ENCODE peak calls at places on chromosomes 6 and 20, in nine cellular contexts. One of them, this sample, is unnamed.

GRCh38 chr6:113376847-113377165 is 480.3 kb upstream of the MARCKS start:
- DNase-seq in pancreas: no peak
- DNase-seq in ovary: no peak
- DNase-seq in cardiac muscle cell: no peak
- DNase-seq in neural progenitor cell: no peak
- DNase-seq in brain microvascular endothelial cell: no peak
- DNase-seq in aorta: no peak
- DNase-seq in astrocyte: no peak
- DNase-seq in left lung: no peak
- DNase-seq in this sample: no peak

GRCh38 chr20:57246008-57246407 is 20.4 kb downstream of the BMP7 start:
- DNase-seq in astrocyte: no peak
- DNase-seq in aorta: no peak
- DNase-seq in cardiac muscle cell: no peak
- DNase-seq in ovary: no peak
- DNase-seq in pancreas: no peak
- DNase-seq in neural progenitor cell: no peak
- DNase-seq in left lung: no peak
- DNase-seq in brain microvascular endothelial cell: no peak
- DNase-seq in this sample: no peak

GRCh38 chr6:97322226-97322625 is 39.2 kb upstream of the MMS22L start:
- DNase-seq in pancreas: no peak
- DNase-seq in neural progenitor cell: no peak
- DNase-seq in cardiac muscle cell: no peak
- DNase-seq in aorta: no peak
- DNase-seq in left lung: no peak
- DNase-seq in ovary: no peak
- DNase-seq in astrocyte: no peak
- DNase-seq in brain microvascular endothelial cell: no peak
- DNase-seq in this sample: no peak

GRCh38 chr6:157068691-157069228 is 254.6 kb downstream of the TMEM242 start:
- DNase-seq in ovary: no peak
- DNase-seq in cardiac muscle cell: peak
- DNase-seq in aorta: no peak
- DNase-seq in left lung: no peak
- DNase-seq in brain microvascular endothelial cell: no peak
- DNase-seq in astrocyte: peak
- DNase-seq in pancreas: no peak
- DNase-seq in neural progenitor cell: no peak
- DNase-seq in this sample: no peak

GRCh38 chr6:157269261-157269794 is 54.0 kb downstream of the TMEM242 start:
- DNase-seq in aorta: peak
- DNase-seq in pancreas: no peak
- DNase-seq in left lung: peak
- DNase-seq in astrocyte: peak
- DNase-seq in cardiac muscle cell: peak
- DNase-seq in ovary: peak
- DNase-seq in neural progenitor cell: no peak
- DNase-seq in brain microvascular endothelial cell: peak
- DNase-seq in this sample: no peak

GRCh38 chr6:23696946-23697345 is 429.1 kb upstream of the NRSN1 start:
- DNase-seq in ovary: no peak
- DNase-seq in aorta: no peak
- DNase-seq in cardiac muscle cell: no peak
- DNase-seq in left lung: no peak
- DNase-seq in pancreas: no peak
- DNase-seq in astrocyte: peak
- DNase-seq in neural progenitor cell: no peak
- DNase-seq in brain microvascular endothelial cell: no peak
- DNase-seq in this sample: no peak

GRCh38 chr20:56574531-56575142 is 41.6 kb downstream of the FAM209B start:
- DNase-seq in cardiac muscle cell: peak
- DNase-seq in aorta: no peak
- DNase-seq in astrocyte: no peak
- DNase-seq in pancreas: no peak
- DNase-seq in ovary: no peak
- DNase-seq in neural progenitor cell: no peak
- DNase-seq in brain microvascular endothelial cell: no peak
- DNase-seq in left lung: no peak
- DNase-seq in this sample: no peak

GRCh38 chr6:32148289-32148688 is 3.5 kb downstream of the PRRT1 start:
- DNase-seq in cardiac muscle cell: no peak
- DNase-seq in neural progenitor cell: peak
- DNase-seq in pancreas: no peak
- DNase-seq in aorta: peak
- DNase-seq in ovary: no peak
- DNase-seq in astrocyte: no peak
- DNase-seq in left lung: no peak
- DNase-seq in brain microvascular endothelial cell: no peak
- DNase-seq in this sample: no peak

DNA sequence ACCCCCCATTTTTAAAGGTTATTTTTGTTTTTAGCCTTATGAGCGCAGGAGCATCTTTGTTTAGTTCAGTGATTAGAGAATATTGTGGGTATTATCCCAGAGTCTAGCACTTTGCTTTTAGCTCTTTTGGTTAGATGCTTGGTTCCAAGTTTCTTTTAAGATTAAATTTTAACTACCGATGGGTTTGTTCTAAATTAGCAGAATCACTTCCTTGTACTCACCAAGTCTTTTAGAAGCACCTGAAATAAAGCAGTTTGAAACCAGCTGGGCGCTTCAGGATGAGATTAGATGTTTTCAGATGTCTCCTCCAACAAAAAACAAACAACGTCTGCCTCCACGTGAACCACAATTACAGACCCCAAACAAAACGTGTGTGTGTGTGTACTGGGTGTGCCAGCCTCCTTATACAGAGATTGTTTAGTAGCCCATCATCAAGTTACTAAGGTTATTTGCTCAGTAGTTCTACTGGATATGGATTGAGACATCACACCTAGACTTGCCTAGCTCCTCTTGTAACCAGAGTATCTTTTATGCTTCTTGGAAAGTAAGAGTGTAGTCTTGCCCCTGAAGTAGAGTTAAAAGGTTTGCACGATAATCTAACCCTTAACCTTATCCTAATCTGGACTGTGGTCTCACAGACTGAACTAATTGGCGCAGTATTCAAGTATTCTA is 2.2 kb downstream of the DSTN start:
- DNase-seq in aorta: no peak
- DNase-seq in ovary: no peak
- DNase-seq in cardiac muscle cell: no peak
- DNase-seq in left lung: no peak
- DNase-seq in neural progenitor cell: no peak
- DNase-seq in astrocyte: no peak
- DNase-seq in pancreas: no peak
- DNase-seq in brain microvascular endothelial cell: no peak
- DNase-seq in this sample: no peak
- H3K4me3 ChIP-seq in aorta: peak
- H3K4me3 ChIP-seq in ovary: peak
- H3K4me3 ChIP-seq in cardiac muscle cell: peak
- H3K4me3 ChIP-seq in left lung: peak
- H3K4me3 ChIP-seq in neural progenitor cell: peak
- H3K4me3 ChIP-seq in astrocyte: peak
- H3K4me3 ChIP-seq in pancreas: no peak
- H3K4me3 ChIP-seq in brain microvascular endothelial cell: peak
- H3K4me3 ChIP-seq in this sample: no peak

GRCh38 chr6:129593233-129593564 is 116.8 kb downstream of the ARHGAP18 start:
- DNase-seq in pancreas: no peak
- DNase-seq in brain microvascular endothelial cell: peak
- DNase-seq in aorta: no peak
- DNase-seq in astrocyte: peak
- DNase-seq in neural progenitor cell: no peak
- DNase-seq in cardiac muscle cell: peak
- DNase-seq in ovary: no peak
- DNase-seq in left lung: no peak
- DNase-seq in this sample: no peak
- H3K4me3 ChIP-seq in pancreas: no peak
- H3K4me3 ChIP-seq in brain microvascular endothelial cell: no peak
- H3K4me3 ChIP-seq in aorta: no peak
- H3K4me3 ChIP-seq in astrocyte: no peak
- H3K4me3 ChIP-seq in neural progenitor cell: no peak
- H3K4me3 ChIP-seq in cardiac muscle cell: no peak
- H3K4me3 ChIP-seq in ovary: no peak
- H3K4me3 ChIP-seq in left lung: no peak
- H3K4me3 ChIP-seq in this sample: no peak

GRCh38 chr6:148453906-148454305 is 111.3 kb downstream of the SASH1 start:
- DNase-seq in pancreas: no peak
- DNase-seq in cardiac muscle cell: no peak
- DNase-seq in brain microvascular endothelial cell: no peak
- DNase-seq in aorta: no peak
- DNase-seq in neural progenitor cell: no peak
- DNase-seq in ovary: no peak
- DNase-seq in left lung: no peak
- DNase-seq in astrocyte: no peak
- DNase-seq in this sample: no peak
- H3K4me3 ChIP-seq in pancreas: no peak
- H3K4me3 ChIP-seq in cardiac muscle cell: no peak
- H3K4me3 ChIP-seq in brain microvascular endothelial cell: no peak
- H3K4me3 ChIP-seq in aorta: no peak
- H3K4me3 ChIP-seq in neural progenitor cell: no peak
- H3K4me3 ChIP-seq in ovary: no peak
- H3K4me3 ChIP-seq in left lung: no peak
- H3K4me3 ChIP-seq in astrocyte: no peak
- H3K4me3 ChIP-seq in this sample: no peak

GRCh38 chr6:116763871-116764270 is 1.6 kb downstream of the FAM162B start:
- DNase-seq in cardiac muscle cell: no peak
- DNase-seq in aorta: no peak
- DNase-seq in left lung: no peak
- DNase-seq in astrocyte: no peak
- DNase-seq in neural progenitor cell: no peak
- DNase-seq in pancreas: no peak
- DNase-seq in brain microvascular endothelial cell: peak
- DNase-seq in ovary: no peak
- DNase-seq in this sample: no peak
- H3K4me3 ChIP-seq in cardiac muscle cell: no peak
- H3K4me3 ChIP-seq in aorta: no peak
- H3K4me3 ChIP-seq in left lung: peak
- H3K4me3 ChIP-seq in astrocyte: no peak
- H3K4me3 ChIP-seq in neural progenitor cell: no peak
- H3K4me3 ChIP-seq in pancreas: no peak
- H3K4me3 ChIP-seq in brain microvascular endothelial cell: no peak
- H3K4me3 ChIP-seq in ovary: no peak
- H3K4me3 ChIP-seq in this sample: no peak

DNA sequence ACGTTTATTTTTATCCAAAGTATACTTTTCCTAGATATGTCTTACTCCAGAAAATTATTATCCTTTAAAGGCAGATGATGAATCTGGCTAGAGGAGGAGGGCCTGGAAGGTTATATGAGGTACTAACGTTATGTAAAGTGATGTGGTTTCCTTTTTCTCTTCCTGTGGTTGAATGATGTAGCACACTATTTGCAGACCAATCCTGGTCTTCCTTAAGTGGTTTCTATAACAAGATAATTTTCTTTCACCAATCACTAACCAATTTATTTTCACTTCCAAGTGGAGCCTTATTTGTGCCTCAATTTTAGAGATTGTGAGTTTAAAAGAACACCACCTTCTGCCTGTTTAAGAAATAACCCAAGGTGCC is 154.6 kb upstream of the SOX4 start:
- DNase-seq in aorta: no peak
- DNase-seq in brain microvascular endothelial cell: no peak
- DNase-seq in left lung: no peak
- DNase-seq in cardiac muscle cell: peak
- DNase-seq in neural progenitor cell: no peak
- DNase-seq in pancreas: no peak
- DNase-seq in ovary: no peak
- DNase-seq in astrocyte: peak
- DNase-seq in this sample: no peak
- H3K4me3 ChIP-seq in aorta: no peak
- H3K4me3 ChIP-seq in brain microvascular endothelial cell: no peak
- H3K4me3 ChIP-seq in left lung: no peak
- H3K4me3 ChIP-seq in cardiac muscle cell: no peak
- H3K4me3 ChIP-seq in neural progenitor cell: no peak
- H3K4me3 ChIP-seq in pancreas: no peak
- H3K4me3 ChIP-seq in ovary: no peak
- H3K4me3 ChIP-seq in astrocyte: no peak
- H3K4me3 ChIP-seq in this sample: no peak

GRCh38 chr6:27605401-27606342 is 132.8 kb upstream of the ZNF184 start:
- DNase-seq in astrocyte: peak
- DNase-seq in aorta: no peak
- DNase-seq in neural progenitor cell: peak
- DNase-seq in pancreas: no peak
- DNase-seq in brain microvascular endothelial cell: peak
- DNase-seq in cardiac muscle cell: peak
- DNase-seq in left lung: no peak
- DNase-seq in ovary: no peak
- DNase-seq in this sample: no peak
- H3K4me3 ChIP-seq in astrocyte: peak
- H3K4me3 ChIP-seq in aorta: no peak
- H3K4me3 ChIP-seq in neural progenitor cell: peak
- H3K4me3 ChIP-seq in pancreas: no peak
- H3K4me3 ChIP-seq in brain microvascular endothelial cell: peak
- H3K4me3 ChIP-seq in cardiac muscle cell: peak
- H3K4me3 ChIP-seq in left lung: no peak
- H3K4me3 ChIP-seq in ovary: no peak
- H3K4me3 ChIP-seq in this sample: no peak

DNA sequence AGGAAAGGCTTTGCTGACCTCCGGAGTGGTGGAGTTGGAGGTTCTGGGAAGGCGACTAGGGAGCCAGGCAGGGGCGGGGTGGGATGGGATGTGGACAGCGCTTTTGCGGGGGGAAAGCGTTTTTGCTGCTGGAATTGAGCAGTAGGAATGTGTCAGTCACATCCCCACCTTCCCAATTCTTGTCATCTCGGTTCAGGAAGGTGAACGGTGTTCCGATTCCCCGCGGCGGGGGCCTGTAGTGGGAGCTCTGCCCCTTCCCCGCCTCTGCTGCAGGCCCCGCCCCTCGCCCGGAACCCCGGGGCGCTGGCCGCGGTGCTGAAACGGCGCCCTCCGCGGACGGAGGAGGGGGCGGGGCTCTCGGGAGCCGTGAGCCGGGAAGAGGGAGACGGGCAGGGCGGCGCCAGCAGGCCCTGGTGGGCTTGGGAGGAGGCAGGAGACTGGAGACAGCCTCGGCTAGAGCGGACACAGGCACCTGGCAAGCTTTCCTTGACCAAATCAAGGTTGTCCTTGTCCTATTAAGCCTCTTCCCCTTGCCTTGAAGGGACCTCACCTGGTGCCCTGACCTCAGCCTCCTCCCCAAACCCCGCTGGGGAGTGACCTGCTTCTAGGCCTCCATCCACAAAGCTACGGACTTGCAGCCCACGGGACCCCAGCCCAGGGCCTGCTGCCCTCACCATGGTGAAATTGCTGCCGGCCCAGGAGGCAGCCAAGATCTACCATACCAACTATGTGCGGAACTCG is at the start of gene LHFPL5:
- DNase-seq in pancreas: peak
- DNase-seq in left lung: peak
- DNase-seq in astrocyte: no peak
- DNase-seq in aorta: no peak
- DNase-seq in cardiac muscle cell: peak
- DNase-seq in ovary: peak
- DNase-seq in neural progenitor cell: peak
- DNase-seq in brain microvascular endothelial cell: no peak
- DNase-seq in this sample: peak
- H3K4me3 ChIP-seq in pancreas: peak
- H3K4me3 ChIP-seq in left lung: no peak
- H3K4me3 ChIP-seq in astrocyte: peak
- H3K4me3 ChIP-seq in aorta: no peak
- H3K4me3 ChIP-seq in cardiac muscle cell: peak
- H3K4me3 ChIP-seq in ovary: no peak
- H3K4me3 ChIP-seq in neural progenitor cell: peak
- H3K4me3 ChIP-seq in brain microvascular endothelial cell: peak
- H3K4me3 ChIP-seq in this sample: no peak